ENCODE peak calls at places on chromosomes 1 and 21, in six cellular contexts. B is lower lobe of right lung, Q is ELR, I is tibial artery, R is NCI-H1105 treated with DMSO at 0.1 percent for 48 hours, Z is NCI-H2029 treated with DMSO at 0.1 percent for 48 hours. T is an unnamed sample.

GRCh38 chr1:90132306-90132705 is 137.4 kb downstream of the ZNF326 start:
- DNase-seq in B (no peak), Q (no peak), Z (no peak), R (no peak), I (no peak), T (no peak)

GRCh38 chr21:36966066-36966845 is at the start of gene HLCS:
- DNase-seq in I (peak), R (peak), B (peak), Q (peak), Z (peak), T (peak)

GRCh38 chr1:2558420-2558819 is 2.2 kb downstream of the TNFRSF14 start:
- DNase-seq in B (no peak), I (no peak), Z (no peak), R (no peak), Q (no peak), T (no peak)

GRCh38 chr1:169392406-169392805 is 24.4 kb downstream of the BLZF1 start:
- DNase-seq in Z (no peak), Q (no peak), B (no peak), R (no peak), I (no peak), T (no peak)

GRCh38 chr1:209375681-209376360 is 207.7 kb upstream of the CAMK1G start:
- DNase-seq in I (no peak), Z (no peak), R (no peak), Q (peak), B (no peak), T (no peak)

GRCh38 chr1:42484382-42484781 is 21.3 kb downstream of the CCDC30 start:
- DNase-seq in Q (peak), B (no peak), Z (no peak), R (no peak), I (no peak), T (no peak)

GRCh38 chr21:40769231-40769630 is 77.7 kb downstream of the DSCAM start:
- DNase-seq in B (no peak), Q (no peak), R (peak), Z (no peak), I (no peak), T (no peak)

GRCh38 chr1:222798111-222798510 is 16.7 kb upstream of the DISP1 start:
- DNase-seq in R (no peak), B (no peak), Q (peak), I (no peak), Z (no peak), T (no peak)

GRCh38 chr1:205934788-205935187 is 8.5 kb downstream of the SLC26A9 start:
- DNase-seq in Q (no peak), B (peak), Z (peak), R (no peak), I (no peak), T (peak)

GRCh38 chr1:110800079-110800478 is 72.9 kb upstream of the CD53 start:
- DNase-seq in I (no peak), Z (no peak), B (no peak), R (no peak), Q (no peak), T (no peak)

GRCh38 chr1:188043536-188044245 is 1214.9 kb downstream of the PLA2G4A start:
- DNase-seq in I (no peak), B (no peak), R (no peak), Z (no peak), Q (peak), T (no peak)

GRCh38 chr21:42764883-42765282 is 111.5 kb downstream of the PDE9A start:
- DNase-seq in Q (no peak), I (no peak), Z (no peak), B (no peak), R (no peak), T (no peak)

GRCh38 chr1:175338447-175339135 is 146.0 kb upstream of the KIAA0040 start:
- DNase-seq in Z (no peak), B (no peak), R (no peak), Q (peak), I (no peak), T (no peak)

GRCh38 chr1:13224480-13225060 is 1.4 kb downstream of the PRAMEF18 start:
- DNase-seq in B (no peak), R (no peak), Z (no peak), I (no peak), Q (no peak), T (no peak)

GRCh38 chr1:10901091-10901893 is 104.8 kb upstream of the CASZ1 start:
- DNase-seq in Z (no peak), I (no peak), Q (no peak), B (peak), R (peak), T (no peak)

GRCh38 chr1:23478896-23479790 is 4.8 kb downstream of the ASAP3 start:
- DNase-seq in I (peak), Z (peak), B (peak), Q (peak), R (no peak), T (peak)

GRCh38 chr21:43361127-43361492 is 65.8 kb downstream of the SIK1 start:
- DNase-seq in Q (peak), I (no peak), R (no peak), Z (no peak), B (no peak), T (peak)

GRCh38 chr1:37723390-37724078 is 31.2 kb downstream of the CDCA8 start:
- DNase-seq in Z (no peak), Q (no peak), B (no peak), R (no peak), I (peak), T (no peak)

GRCh38 chr21:45350206-45350854 is 54.6 kb upstream of the COL18A1 start:
- DNase-seq in Q (no peak), R (no peak), B (peak), Z (no peak), I (no peak), T (no peak)

GRCh38 chr1:56137829-56138505 is 441.4 kb downstream of the PLPP3 start:
- DNase-seq in Z (no peak), B (no peak), R (no peak), Q (peak), I (no peak), T (no peak)

GRCh38 chr1:185393821-185394220 is 76.8 kb upstream of the IVNS1ABP start:
- DNase-seq in B (no peak), R (no peak), I (no peak), Z (no peak), Q (no peak), T (peak)

GRCh38 chr1:184152944-184153343 is 101.4 kb downstream of the TSEN15 start:
- DNase-seq in R (peak), Z (no peak), B (no peak), Q (no peak), I (no peak), T (no peak)

GRCh38 chr1:14887936-14888335 is 265.6 kb upstream of the TMEM51 start:
- DNase-seq in R (no peak), Q (no peak), Z (no peak), B (no peak), I (no peak), T (no peak)

GRCh38 chr1:238690415-238690814 is 696.0 kb upstream of the CHRM3 start:
- DNase-seq in Z (no peak), I (no peak), Q (peak), B (no peak), R (no peak), T (no peak)

GRCh38 chr1:55129194-55129728 is 85.9 kb downstream of the USP24 start:
- DNase-seq in I (peak), R (no peak), B (no peak), Q (peak), Z (no peak), T (no peak)

GRCh38 chr1:103372866-103373265 is 152.6 kb upstream of the RNPC3 start:
- DNase-seq in I (no peak), Q (no peak), B (no peak), Z (no peak), R (no peak), T (no peak)

T was measured in NCI-H510A treated with DMSO at 0.1 percent for 48 hours.